ENCODE peak calls at places on chromosomes 6 and 20, in seven cellular contexts. A is brain microvascular endothelial cell; O is psoas muscle; Q is cardiac muscle cell; N is effector memory CD4-positive, alpha-beta T cell; J is breast epithelium; S is mammary epithelial cell. P is an unnamed sample.

GRCh38 chr20:62193079-62194025 is 10.5 kb downstream of the MTG2 start:
- DNase-seq in A (no peak), O (peak), Q (no peak), N (no peak), J (no peak), S (no peak), P (no peak)

GRCh38 chr20:58198384-58198783 is 30.1 kb downstream of the ANKRD60 start:
- DNase-seq in A (no peak), O (no peak), Q (no peak), N (no peak), J (no peak), S (no peak), P (no peak)

GRCh38 chr20:47677314-47678129 is 107.8 kb downstream of the SULF2 start:
- DNase-seq in A (no peak), O (no peak), Q (peak), N (no peak), J (no peak), S (peak), P (no peak)

GRCh38 chr20:51650685-51651134 is 108.2 kb upstream of the NFATC2 start:
- DNase-seq in A (peak), O (no peak), Q (no peak), N (no peak), J (no peak), S (peak), P (no peak)

GRCh38 chr20:5390719-5391118 is 74.0 kb upstream of the PROKR2 start:
- DNase-seq in A (no peak), O (no peak), Q (no peak), N (no peak), J (no peak), S (no peak), P (no peak)

GRCh38 chr20:24148372-24148771 is 159.8 kb upstream of the GGTLC1 start:
- DNase-seq in A (peak), O (no peak), Q (no peak), N (no peak), J (no peak), S (no peak), P (peak)

GRCh38 chr6:72616406-72617015 is 5.4 kb upstream of the KCNQ5 start:
- DNase-seq in A (no peak), O (no peak), Q (peak), N (no peak), J (no peak), S (peak), P (no peak)

GRCh38 chr6:83119742-83120300 is 52.4 kb downstream of the DOP1A start:
- DNase-seq in A (no peak), O (no peak), Q (no peak), N (no peak), J (no peak), S (peak), P (no peak)

GRCh38 chr20:41135187-41135887 is 2.0 kb upstream of the PLCG1 start:
- DNase-seq in A (no peak), O (no peak), Q (peak), N (peak), J (no peak), S (peak), P (no peak)

GRCh38 chr6:44800171-44800671 is 412.7 kb downstream of the CDC5L start:
- DNase-seq in A (peak), O (no peak), Q (peak), N (no peak), J (no peak), S (peak), P (peak)

GRCh38 chr20:58308290-58308679 is 1.2 kb upstream of the RAB22A start:
- DNase-seq in A (no peak), O (no peak), Q (no peak), N (no peak), J (no peak), S (no peak), P (no peak)

GRCh38 chr6:149329529-149329928 is 12.0 kb downstream of the TAB2 start:
- DNase-seq in A (no peak), O (no peak), Q (no peak), N (no peak), J (no peak), S (no peak), P (no peak)

GRCh38 chr6:66390393-66390792 is 683.4 kb upstream of the EYS start:
- DNase-seq in A (no peak), O (no peak), Q (no peak), N (no peak), J (no peak), S (no peak), P (no peak)

GRCh38 chr6:81766482-81767069 is 14.1 kb upstream of the TENT5A start:
- DNase-seq in A (peak), O (no peak), Q (no peak), N (no peak), J (no peak), S (peak), P (peak)

GRCh38 chr6:25931411-25931709 is 869 bp upstream of the SLC17A2 start:
- DNase-seq in A (no peak), O (no peak), Q (no peak), N (no peak), J (no peak), S (no peak), P (no peak)

GRCh38 chr6:159267165-159267564 is 98.0 kb downstream of the FNDC1 start:
- DNase-seq in A (peak), O (no peak), Q (peak), N (no peak), J (no peak), S (no peak), P (no peak)

GRCh38 chr6:110816677-110817076 is 1.4 kb upstream of the CDK19 start:
- DNase-seq in A (no peak), O (no peak), Q (no peak), N (no peak), J (no peak), S (no peak), P (no peak)

GRCh38 chr6:113047148-113047547 is 700.0 kb downstream of the RFPL4B start:
- DNase-seq in A (no peak), O (no peak), Q (no peak), N (no peak), J (no peak), S (no peak), P (no peak)

GRCh38 chr20:54337131-54337530 is 129.2 kb downstream of the PFDN4 start:
- DNase-seq in A (no peak), O (no peak), Q (no peak), N (no peak), J (no peak), S (no peak), P (no peak)

GRCh38 chr6:109791301-109791700 is 100.2 kb downstream of the FIG4 start:
- DNase-seq in A (peak), O (no peak), Q (no peak), N (no peak), J (no peak), S (no peak), P (no peak)

GRCh38 chr6:18034798-18035202 is 47.4 kb upstream of the KIF13A start:
- DNase-seq in A (peak), O (no peak), Q (no peak), N (no peak), J (no peak), S (no peak), P (no peak)

DNA sequence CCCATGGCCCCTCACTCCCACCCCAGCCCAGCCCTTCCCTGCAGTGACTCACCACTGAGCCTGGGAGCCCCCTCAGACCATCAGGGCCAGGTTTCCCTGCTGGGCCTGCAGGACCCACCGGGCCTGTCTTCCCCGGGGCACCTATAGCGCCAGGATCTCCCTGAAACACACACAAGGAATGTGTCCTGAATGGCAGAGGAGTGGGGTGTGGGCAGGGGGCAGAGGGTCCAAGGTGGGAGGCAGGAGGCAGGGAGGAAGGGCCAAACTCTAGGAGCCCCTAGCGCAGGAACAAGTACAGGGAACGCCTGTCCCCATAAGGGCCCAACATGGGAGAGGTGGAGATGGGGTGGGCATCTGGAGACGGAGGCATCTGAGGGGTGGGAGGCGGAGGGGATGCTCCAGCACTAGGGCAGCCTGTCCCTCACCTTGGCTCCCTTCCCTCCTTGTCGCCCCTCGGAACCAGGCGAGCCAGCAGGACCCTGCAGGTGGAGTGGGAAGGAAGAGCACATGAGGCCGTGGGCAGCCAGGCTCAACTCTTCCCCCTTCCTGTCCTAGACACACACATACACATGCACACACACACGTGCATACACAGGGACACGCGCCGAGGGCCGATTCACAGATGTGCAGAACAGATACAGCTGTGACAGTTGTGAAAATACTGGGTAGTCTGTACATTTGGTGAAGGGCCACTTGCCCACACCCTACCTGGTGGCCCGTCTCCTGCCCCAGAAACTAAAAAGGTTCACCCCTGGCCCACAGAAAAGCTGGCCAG is 24.7 kb downstream of the COL11A2 start:
- DNase-seq in A (no peak), O (no peak), Q (no peak), N (no peak), J (no peak), S (no peak), P (no peak)
- H3K27ac ChIP-seq in A (no peak), O (no peak), Q (no peak), N (no peak), J (no peak), S (no peak), P (no peak)

DNA sequence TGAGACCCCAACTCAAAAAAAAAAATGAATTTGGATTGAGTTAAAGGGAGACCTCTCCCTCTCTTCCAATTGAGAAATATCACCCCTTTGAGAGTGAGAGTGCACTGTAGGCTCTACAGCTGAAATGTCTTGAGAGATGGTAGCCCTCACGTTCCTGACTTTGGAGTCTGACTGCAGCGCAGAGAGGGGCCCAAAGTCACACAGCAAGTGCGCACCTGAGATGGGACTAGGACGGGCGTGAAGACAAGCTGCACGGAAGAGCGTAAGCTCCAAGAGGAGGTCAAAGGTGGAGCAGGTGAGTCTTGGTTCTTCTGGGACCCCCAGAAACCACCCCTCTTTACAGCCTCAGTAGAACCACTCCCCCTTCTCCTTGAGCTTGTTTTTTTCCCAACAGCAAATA is 643 bp downstream of the SLA2 start:
- DNase-seq in A (no peak), O (no peak), Q (no peak), N (no peak), J (no peak), S (no peak), P (no peak)
- H3K4me3 ChIP-seq in A (no peak), O (no peak), Q (no peak), N (peak), J (peak), S (no peak), P (no peak)

DNA sequence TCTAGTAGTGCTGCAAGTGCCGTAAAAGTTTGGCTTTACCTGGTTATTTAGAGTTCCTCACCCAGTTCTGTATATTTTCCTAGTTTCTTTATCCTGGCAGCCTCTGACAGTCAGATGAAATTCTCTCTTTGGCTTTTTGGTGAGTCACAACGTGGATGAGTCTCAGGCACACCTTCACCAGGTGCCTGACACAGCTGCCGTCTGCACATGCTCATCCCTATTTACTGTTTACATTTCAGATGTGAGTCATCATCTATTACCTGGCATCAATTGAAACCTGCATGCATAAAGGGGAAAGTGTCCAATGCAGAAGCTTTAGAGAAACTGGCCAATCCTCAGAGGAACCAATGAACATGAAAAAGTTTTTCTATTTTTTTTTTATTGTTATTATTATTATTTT is 33.3 kb upstream of the ADGRF4 start:
- DNase-seq in A (no peak), O (no peak), Q (no peak), N (no peak), J (no peak), S (peak), P (no peak)
- H3K27ac ChIP-seq in A (no peak), O (no peak), Q (no peak), N (no peak), J (no peak), S (peak), P (no peak)

DNA sequence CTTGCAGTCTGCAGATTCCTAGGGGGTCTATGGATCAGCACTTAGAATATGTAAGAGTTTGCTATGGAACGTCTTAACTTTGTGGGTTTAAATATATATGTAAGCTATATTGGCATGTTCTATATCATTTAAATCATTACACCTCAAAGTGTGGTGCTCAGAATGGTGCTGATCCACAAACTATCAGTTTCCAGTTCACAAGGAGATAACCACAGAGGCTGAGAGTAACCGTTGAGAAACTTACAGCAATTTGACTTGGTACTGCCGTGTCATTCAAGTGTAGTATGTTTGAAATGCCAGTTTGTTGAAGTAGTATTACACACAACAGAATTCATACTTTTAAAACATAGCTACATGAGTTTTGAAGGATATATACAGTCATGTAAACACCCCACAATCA is 279.7 kb downstream of the FARS2 start:
- DNase-seq in A (no peak), O (no peak), Q (no peak), N (no peak), J (no peak), S (no peak), P (no peak)
- H3K4me3 ChIP-seq in A (no peak), O (no peak), Q (no peak), N (no peak), J (no peak), S (no peak), P (no peak)

DNA sequence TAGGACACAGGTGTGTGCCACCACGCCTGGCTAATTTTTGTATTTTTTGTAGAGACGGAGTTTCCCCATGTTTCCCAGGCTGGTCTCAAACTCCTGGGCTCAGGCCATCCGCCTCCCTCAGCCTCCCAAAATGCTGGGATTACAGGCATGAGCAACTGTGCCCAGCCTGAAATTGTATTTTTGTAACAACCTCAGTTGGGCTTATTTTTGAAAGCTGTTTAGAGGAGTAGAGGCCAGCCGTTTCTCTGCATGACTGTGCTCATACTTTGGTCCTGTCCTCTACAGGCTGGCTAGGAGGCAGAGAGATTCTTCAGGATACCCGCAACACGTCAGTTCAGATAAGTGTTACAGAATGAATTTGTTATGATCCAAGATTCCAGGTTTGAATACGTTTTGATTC is 22.1 kb downstream of the CAGE1 start:
- DNase-seq in A (no peak), O (no peak), Q (no peak), N (no peak), J (no peak), S (no peak), P (no peak)
- H3K27ac ChIP-seq in A (no peak), O (no peak), Q (no peak), N (no peak), J (no peak), S (no peak), P (no peak)

GRCh38 chr6:138275976-138276375 is 57.7 kb upstream of the PBOV1 start:
- DNase-seq in A (no peak), O (no peak), Q (no peak), N (no peak), J (no peak), S (no peak), P (no peak)
- H3K4me3 ChIP-seq in A (no peak), O (no peak), Q (no peak), N (no peak), J (no peak), S (no peak), P (no peak)

GRCh38 chr20:34344256-34344637 is 18.8 kb upstream of the ITCH start:
- DNase-seq in A (no peak), O (no peak), Q (no peak), N (no peak), J (no peak), S (no peak), P (no peak)
- H3K27ac ChIP-seq in A (no peak), O (no peak), Q (no peak), N (no peak), J (no peak), S (no peak), P (no peak)

DNA sequence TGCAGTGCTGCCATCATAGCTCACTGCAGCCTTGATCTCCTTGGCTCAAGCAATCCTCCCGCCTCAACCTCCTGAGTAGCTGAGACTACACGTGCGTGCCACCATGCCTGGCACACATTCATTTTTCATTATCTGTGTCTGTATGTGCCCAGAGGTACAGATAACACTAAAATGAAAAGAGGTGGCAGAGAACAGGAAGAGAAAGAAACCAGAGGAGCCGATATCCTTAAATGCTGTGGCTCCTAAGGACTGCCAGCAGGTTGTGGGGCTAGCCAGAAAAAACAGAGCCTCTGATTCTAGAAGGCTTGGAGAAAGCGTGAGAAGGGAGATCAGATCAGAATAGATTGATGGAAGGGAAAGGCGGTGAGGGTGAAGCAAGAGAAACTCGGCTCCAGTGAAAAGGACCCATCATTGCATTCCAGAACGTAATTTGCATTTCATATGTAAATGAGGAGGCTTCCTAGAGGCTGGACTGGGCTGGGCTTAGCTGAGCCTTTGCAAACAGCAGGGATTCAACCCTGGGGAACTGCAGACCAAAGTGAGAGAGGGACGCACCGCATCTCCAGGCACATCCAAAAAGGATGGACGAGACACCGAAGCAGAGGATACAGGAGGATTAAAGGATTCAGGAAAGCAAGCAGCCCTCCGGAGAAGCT is 64.2 kb downstream of the GCNT2 start:
- DNase-seq in A (no peak), O (no peak), Q (peak), N (no peak), J (no peak), S (no peak), P (no peak)
- H3K4me3 ChIP-seq in A (no peak), O (no peak), Q (peak), N (no peak), J (no peak), S (no peak), P (no peak)

GRCh38 chr20:19819149-19819548 is 61.1 kb downstream of the RIN2 start:
- DNase-seq in A (no peak), O (no peak), Q (no peak), N (no peak), J (no peak), S (no peak), P (no peak)

GRCh38 chr20:19823216-19823615 is 65.2 kb downstream of the RIN2 start:
- DNase-seq in A (no peak), O (no peak), Q (no peak), N (no peak), J (no peak), S (no peak), P (no peak)

GRCh38 chr20:19821605-19822004 is 63.5 kb downstream of the RIN2 start:
- DNase-seq in A (no peak), O (no peak), Q (no peak), N (no peak), J (no peak), S (no peak), P (no peak)

GRCh38 chr20:19823971-19824370 is 65.9 kb downstream of the RIN2 start:
- DNase-seq in A (no peak), O (no peak), Q (no peak), N (no peak), J (no peak), S (no peak), P (no peak)

GRCh38 chr20:19820520-19821211 is 62.6 kb downstream of the RIN2 start:
- DNase-seq in A (no peak), O (no peak), Q (no peak), N (no peak), J (no peak), S (no peak), P (no peak)
- H3K27ac ChIP-seq in A (no peak), O (no peak), Q (no peak), N (no peak), J (no peak), S (no peak), P (no peak)

DNA sequence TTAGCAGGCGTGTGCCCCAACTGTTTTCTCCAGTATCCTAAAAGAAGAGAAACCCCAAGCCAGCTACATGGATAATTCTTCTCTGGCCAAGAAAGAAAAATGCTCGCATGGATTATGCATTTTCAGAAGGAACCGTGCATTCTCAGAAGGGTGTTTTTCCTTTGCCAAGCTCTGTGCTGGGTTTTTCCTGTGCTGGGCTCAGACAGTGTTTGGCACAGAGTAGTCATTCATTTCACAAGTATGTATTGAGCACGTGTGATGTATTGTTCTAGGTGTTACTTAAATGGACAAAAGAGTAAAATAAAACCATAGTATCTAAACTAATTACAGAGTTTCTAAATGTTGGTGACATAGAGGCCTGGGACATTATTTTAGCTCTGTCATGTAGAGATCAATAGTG is 62.7 kb upstream of the ZNF133 start:
- DNase-seq in A (no peak), O (no peak), Q (no peak), N (no peak), J (no peak), S (peak), P (no peak)
- H3K4me3 ChIP-seq in A (no peak), O (no peak), Q (no peak), N (no peak), J (no peak), S (no peak), P (no peak)

P was measured in lung.